ENCODE peak calls at places on chromosomes 5 and 9, in four cellular contexts. V is NCI-H2081, R is IMR-90, A is fibroblast of mammary gland. P is an unnamed sample.

GRCh38 chr5:171667341-171668096 is 118.1 kb upstream of the SMIM23 start:
- DNase-seq in V (no peak), R (peak; percentile 72), A (peak; percentile 82), P (peak; percentile 87)

GRCh38 chr5:38776494-38776893 is 69.3 kb upstream of the OSMR start:
- DNase-seq in V (no peak), R (no peak), A (peak; percentile 59), P (peak; percentile 60)

GRCh38 chr5:99000878-99001277 is 72.1 kb upstream of the CHD1 start:
- DNase-seq in V (no peak), R (peak; percentile 9), A (peak; percentile 84), P (peak; percentile 75)

GRCh38 chr5:150523472-150524350 is 15.8 kb downstream of the NDST1 start:
- DNase-seq in V (peak; percentile 32), R (peak; percentile 81), A (peak; percentile 84), P (peak; percentile 90)

GRCh38 chr5:101278917-101279316 is 375.8 kb upstream of the ST8SIA4 start:
- DNase-seq in V (no peak), R (no peak), A (peak; percentile 4), P (no peak)

GRCh38 chr9:121700165-121700830 is 48.9 kb downstream of the DAB2IP start:
- DNase-seq in V (peak; percentile 27), R (peak; percentile 48), A (peak; percentile 48), P (peak; percentile 48)

GRCh38 chr9:114091711-114092110 is 7.4 kb downstream of the KIF12 start:
- DNase-seq in V (no peak), R (no peak), A (no peak), P (no peak)

GRCh38 chr5:31209341-31209740 is 15.9 kb downstream of the CDH6 start:
- DNase-seq in V (no peak), R (no peak), A (no peak), P (no peak)

GRCh38 chr9:120655005-120655622 is 59.2 kb downstream of the MEGF9 start:
- DNase-seq in V (no peak), R (peak; percentile 70), A (peak; percentile 45), P (peak; percentile 46)

GRCh38 chr5:110258460-110258859 is 468.0 kb downstream of the TMEM232 start:
- DNase-seq in V (no peak), R (no peak), A (peak; percentile 67), P (peak; percentile 38)

GRCh38 chr9:23447944-23448343 is 378.1 kb downstream of the ELAVL2 start:
- DNase-seq in V (no peak), R (no peak), A (no peak), P (no peak)

GRCh38 chr9:113436753-113437515 is 26.4 kb downstream of the C9orf43 start:
- DNase-seq in V (no peak), R (peak; percentile 17), A (no peak), P (peak; percentile 70)

GRCh38 chr5:137563646-137564474 is 64.7 kb upstream of the SPOCK1 start:
- DNase-seq in V (no peak), R (peak; percentile 41), A (peak; percentile 97), P (peak; percentile 85)

GRCh38 chr9:74573792-74574191 is 76.7 kb downstream of the RORB start:
- DNase-seq in V (no peak), R (no peak), A (peak; percentile 12), P (peak; percentile 53)

GRCh38 chr9:96782241-96782640 is 4.4 kb upstream of the ZNF510 start:
- DNase-seq in V (no peak), R (no peak), A (no peak), P (no peak)

GRCh38 chr5:75348241-75348640 is 11.2 kb downstream of the HMGCR start:
- DNase-seq in V (no peak), R (peak; percentile 55), A (peak; percentile 35), P (no peak)

GRCh38 chr9:97696025-97696822 is 916 bp downstream of the XPA start:
- DNase-seq in V (no peak), R (peak; percentile 24), A (peak; percentile 27), P (peak; percentile 51)

GRCh38 chr9:108569624-108570023 is 286.2 kb downstream of the ACTL7B start:
- DNase-seq in V (no peak), R (peak; percentile 76), A (peak; percentile 87), P (peak; percentile 25)

GRCh38 chr5:52727568-52727967 is 60.1 kb upstream of the ITGA1 start:
- DNase-seq in V (no peak), R (peak; percentile 73), A (peak; percentile 82), P (peak; percentile 72)

GRCh38 chr5:40960027-40960426 is 50.7 kb downstream of the C7 start:
- DNase-seq in V (no peak), R (no peak), A (no peak), P (no peak)

GRCh38 chr5:173792781-173793547 is 95.2 kb upstream of the CPEB4 start:
- DNase-seq in V (no peak), R (no peak), A (no peak), P (no peak)

P was measured in choroid plexus epithelial cell.